ENCODE peak calls at places on chromosome 21, in ten cellular contexts. One of them, this sample, is unnamed.

GRCh38 chr21:29335720-29336119 is 37.0 kb downstream of the BACH1 start:
- DNase-seq in HCT116: no peak
- DNase-seq in A549: no peak
- DNase-seq in transverse colon: no peak
- DNase-seq in testis: no peak
- DNase-seq in H54: no peak
- DNase-seq in sigmoid colon: no peak
- DNase-seq in heart left ventricle: no peak
- DNase-seq in prostate gland: no peak
- DNase-seq in right lobe of liver: no peak
- DNase-seq in this sample: peak

GRCh38 chr21:34965200-34966174 is 83.6 kb downstream of the RUNX1 start:
- DNase-seq in right lobe of liver: no peak
- DNase-seq in heart left ventricle: no peak
- DNase-seq in transverse colon: no peak
- DNase-seq in HCT116: no peak
- DNase-seq in H54: peak
- DNase-seq in testis: no peak
- DNase-seq in sigmoid colon: no peak
- DNase-seq in prostate gland: no peak
- DNase-seq in A549: no peak
- DNase-seq in this sample: no peak

GRCh38 chr21:35556536-35556935 is 503.8 kb downstream of the SETD4 start:
- DNase-seq in HCT116: no peak
- DNase-seq in testis: no peak
- DNase-seq in prostate gland: no peak
- DNase-seq in sigmoid colon: no peak
- DNase-seq in H54: no peak
- DNase-seq in A549: no peak
- DNase-seq in transverse colon: no peak
- DNase-seq in heart left ventricle: no peak
- DNase-seq in right lobe of liver: no peak
- DNase-seq in this sample: no peak

GRCh38 chr21:39453571-39454179 is 1.9 kb downstream of the SH3BGR start:
- DNase-seq in prostate gland: no peak
- DNase-seq in H54: no peak
- DNase-seq in transverse colon: no peak
- DNase-seq in heart left ventricle: no peak
- DNase-seq in testis: no peak
- DNase-seq in A549: no peak
- DNase-seq in sigmoid colon: no peak
- DNase-seq in HCT116: no peak
- DNase-seq in right lobe of liver: no peak
- DNase-seq in this sample: no peak

GRCh38 chr21:46667735-46668380 is 32.4 kb downstream of the PRMT2 start:
- DNase-seq in prostate gland: no peak
- DNase-seq in A549: no peak
- DNase-seq in H54: peak
- DNase-seq in transverse colon: no peak
- DNase-seq in testis: no peak
- DNase-seq in sigmoid colon: no peak
- DNase-seq in HCT116: no peak
- DNase-seq in right lobe of liver: no peak
- DNase-seq in heart left ventricle: no peak
- DNase-seq in this sample: peak

GRCh38 chr21:21997390-21998333 is 999.5 kb downstream of the NCAM2 start:
- DNase-seq in transverse colon: no peak
- DNase-seq in testis: no peak
- DNase-seq in A549: no peak
- DNase-seq in H54: no peak
- DNase-seq in heart left ventricle: no peak
- DNase-seq in right lobe of liver: no peak
- DNase-seq in HCT116: no peak
- DNase-seq in prostate gland: no peak
- DNase-seq in sigmoid colon: no peak
- DNase-seq in this sample: no peak

GRCh38 chr21:36337099-36337509 is 17.1 kb downstream of the MORC3 start:
- DNase-seq in testis: no peak
- DNase-seq in prostate gland: peak
- DNase-seq in A549: peak
- DNase-seq in sigmoid colon: no peak
- DNase-seq in transverse colon: no peak
- DNase-seq in H54: no peak
- DNase-seq in right lobe of liver: no peak
- DNase-seq in HCT116: no peak
- DNase-seq in heart left ventricle: no peak
- DNase-seq in this sample: peak

GRCh38 chr21:19853709-19854575 is 1144.3 kb upstream of the NCAM2 start:
- DNase-seq in A549: no peak
- DNase-seq in right lobe of liver: peak
- DNase-seq in H54: no peak
- DNase-seq in testis: no peak
- DNase-seq in sigmoid colon: no peak
- DNase-seq in transverse colon: no peak
- DNase-seq in prostate gland: no peak
- DNase-seq in heart left ventricle: no peak
- DNase-seq in HCT116: no peak
- DNase-seq in this sample: no peak

GRCh38 chr21:35232545-35233176 is 183.6 kb upstream of the RUNX1 start:
- DNase-seq in testis: peak
- DNase-seq in sigmoid colon: no peak
- DNase-seq in H54: peak
- DNase-seq in heart left ventricle: no peak
- DNase-seq in A549: no peak
- DNase-seq in prostate gland: no peak
- DNase-seq in right lobe of liver: no peak
- DNase-seq in HCT116: peak
- DNase-seq in transverse colon: no peak
- DNase-seq in this sample: no peak

GRCh38 chr21:29376556-29376955 is 77.8 kb downstream of the BACH1 start:
- DNase-seq in HCT116: peak
- DNase-seq in heart left ventricle: peak
- DNase-seq in A549: peak
- DNase-seq in right lobe of liver: peak
- DNase-seq in prostate gland: no peak
- DNase-seq in transverse colon: peak
- DNase-seq in H54: peak
- DNase-seq in testis: peak
- DNase-seq in sigmoid colon: peak
- DNase-seq in this sample: peak

GRCh38 chr21:29403922-29404538 is 105.3 kb downstream of the BACH1 start:
- DNase-seq in heart left ventricle: no peak
- DNase-seq in A549: no peak
- DNase-seq in sigmoid colon: no peak
- DNase-seq in testis: no peak
- DNase-seq in H54: no peak
- DNase-seq in HCT116: no peak
- DNase-seq in right lobe of liver: peak
- DNase-seq in transverse colon: no peak
- DNase-seq in prostate gland: no peak
- DNase-seq in this sample: peak

GRCh38 chr21:46560568-46561447 is 44.1 kb downstream of the S100B start:
- DNase-seq in A549: no peak
- DNase-seq in H54: no peak
- DNase-seq in testis: no peak
- DNase-seq in right lobe of liver: no peak
- DNase-seq in prostate gland: no peak
- DNase-seq in heart left ventricle: no peak
- DNase-seq in transverse colon: no peak
- DNase-seq in HCT116: no peak
- DNase-seq in sigmoid colon: no peak
- DNase-seq in this sample: no peak

GRCh38 chr21:28541371-28542112 is 451.1 kb downstream of the LTN1 start:
- DNase-seq in heart left ventricle: no peak
- DNase-seq in sigmoid colon: no peak
- DNase-seq in transverse colon: no peak
- DNase-seq in prostate gland: no peak
- DNase-seq in H54: no peak
- DNase-seq in A549: no peak
- DNase-seq in HCT116: no peak
- DNase-seq in testis: no peak
- DNase-seq in right lobe of liver: no peak
- DNase-seq in this sample: no peak

DNA sequence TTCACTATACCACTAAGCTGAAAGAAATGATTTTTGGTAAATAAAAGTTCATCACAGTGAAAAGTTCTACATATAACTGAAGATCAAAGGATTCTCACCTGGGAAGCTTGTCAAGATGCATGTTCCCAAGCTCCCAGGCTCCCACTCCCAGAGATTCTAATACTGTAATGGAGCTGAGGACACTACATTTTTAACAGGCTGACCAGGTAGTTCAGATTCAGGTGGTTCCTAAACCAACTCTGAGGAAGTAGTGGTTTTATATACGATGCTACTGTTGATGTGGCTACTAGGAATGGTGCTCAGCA is 29.6 kb downstream of the MRPL39 start:
- DNase-seq in H54: no peak
- DNase-seq in HCT116: no peak
- DNase-seq in sigmoid colon: no peak
- DNase-seq in transverse colon: no peak
- DNase-seq in testis: no peak
- DNase-seq in heart left ventricle: no peak
- DNase-seq in prostate gland: no peak
- DNase-seq in A549: no peak
- DNase-seq in right lobe of liver: no peak
- DNase-seq in this sample: no peak
- TF ChIP-seq POLR2A in H54: no peak
- TF ChIP-seq POLR2A in HCT116: no peak
- TF ChIP-seq POLR2A in sigmoid colon: no peak
- TF ChIP-seq POLR2A in transverse colon: no peak
- TF ChIP-seq POLR2A in testis: no peak
- TF ChIP-seq POLR2A in heart left ventricle: no peak
- TF ChIP-seq POLR2A in prostate gland: no peak
- TF ChIP-seq POLR2A in A549: no peak
- TF ChIP-seq POLR2A in right lobe of liver: no peak
- TF ChIP-seq POLR2A in this sample: no peak

GRCh38 chr21:37554661-37555379 is 188.2 kb downstream of the DYRK1A start:
- DNase-seq in A549: no peak
- DNase-seq in heart left ventricle: no peak
- DNase-seq in HCT116: no peak
- DNase-seq in H54: no peak
- DNase-seq in sigmoid colon: no peak
- DNase-seq in right lobe of liver: no peak
- DNase-seq in prostate gland: no peak
- DNase-seq in testis: no peak
- DNase-seq in transverse colon: no peak
- DNase-seq in this sample: no peak

GRCh38 chr21:37552496-37553399 is 186.2 kb downstream of the DYRK1A start:
- DNase-seq in A549: no peak
- DNase-seq in testis: peak
- DNase-seq in H54: no peak
- DNase-seq in sigmoid colon: peak
- DNase-seq in right lobe of liver: peak
- DNase-seq in heart left ventricle: no peak
- DNase-seq in transverse colon: no peak
- DNase-seq in HCT116: no peak
- DNase-seq in prostate gland: no peak
- DNase-seq in this sample: no peak

GRCh38 chr21:37557261-37557950 is 190.8 kb downstream of the DYRK1A start:
- DNase-seq in right lobe of liver: no peak
- DNase-seq in A549: no peak
- DNase-seq in HCT116: no peak
- DNase-seq in prostate gland: no peak
- DNase-seq in testis: no peak
- DNase-seq in heart left ventricle: no peak
- DNase-seq in transverse colon: no peak
- DNase-seq in H54: no peak
- DNase-seq in sigmoid colon: no peak
- DNase-seq in this sample: no peak

GRCh38 chr21:37558676-37559204 is 192.2 kb downstream of the DYRK1A start:
- DNase-seq in sigmoid colon: no peak
- DNase-seq in heart left ventricle: no peak
- DNase-seq in HCT116: no peak
- DNase-seq in H54: no peak
- DNase-seq in right lobe of liver: no peak
- DNase-seq in transverse colon: no peak
- DNase-seq in prostate gland: no peak
- DNase-seq in testis: no peak
- DNase-seq in A549: no peak
- DNase-seq in this sample: peak

DNA sequence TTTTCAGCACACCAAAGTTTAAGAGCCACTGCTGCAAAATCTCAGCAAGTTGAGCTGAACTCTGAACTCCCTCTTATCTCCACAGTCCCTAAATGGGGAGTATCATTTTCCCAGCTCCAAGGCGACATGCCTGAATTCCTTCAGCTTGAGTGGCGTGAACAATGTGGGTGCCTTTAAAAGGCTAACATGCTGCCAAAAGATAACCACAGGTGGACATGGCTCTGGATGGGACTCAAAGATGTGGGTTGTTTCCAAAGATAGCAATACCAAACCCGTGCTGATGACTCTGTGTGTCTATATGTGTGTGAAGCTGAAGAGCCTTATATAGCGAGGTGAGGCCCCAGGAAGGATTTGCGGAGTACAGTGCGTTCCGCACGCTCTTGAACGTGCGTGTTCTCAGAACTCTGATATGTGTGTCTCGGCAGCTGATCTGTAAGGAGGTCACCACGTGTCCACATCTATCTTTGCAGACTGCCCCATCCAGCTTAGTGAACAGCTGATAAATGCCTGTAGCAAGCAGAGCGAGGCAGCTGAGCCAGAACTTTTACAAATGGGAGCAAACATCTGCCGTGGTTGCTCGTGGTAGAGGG is 189.2 kb downstream of the DYRK1A start:
- DNase-seq in H54: no peak
- DNase-seq in HCT116: no peak
- DNase-seq in heart left ventricle: no peak
- DNase-seq in sigmoid colon: no peak
- DNase-seq in testis: no peak
- DNase-seq in transverse colon: no peak
- DNase-seq in right lobe of liver: no peak
- DNase-seq in prostate gland: no peak
- DNase-seq in A549: no peak
- DNase-seq in this sample: no peak
- TF ChIP-seq POLR2A in H54: no peak
- TF ChIP-seq POLR2A in HCT116: no peak
- TF ChIP-seq POLR2A in heart left ventricle: no peak
- TF ChIP-seq POLR2A in sigmoid colon: no peak
- TF ChIP-seq POLR2A in testis: no peak
- TF ChIP-seq POLR2A in transverse colon: no peak
- TF ChIP-seq POLR2A in right lobe of liver: no peak
- TF ChIP-seq POLR2A in prostate gland: no peak
- TF ChIP-seq POLR2A in A549: no peak
- TF ChIP-seq POLR2A in this sample: no peak

GRCh38 chr21:17819114-17819877 is at the start of gene C21orf91:
- DNase-seq in HCT116: peak
- DNase-seq in prostate gland: peak
- DNase-seq in H54: peak
- DNase-seq in transverse colon: peak
- DNase-seq in right lobe of liver: peak
- DNase-seq in heart left ventricle: peak
- DNase-seq in A549: peak
- DNase-seq in testis: peak
- DNase-seq in sigmoid colon: peak
- DNase-seq in this sample: peak
- TF ChIP-seq POLR2A in HCT116: peak
- TF ChIP-seq POLR2A in prostate gland: peak
- TF ChIP-seq POLR2A in H54: peak
- TF ChIP-seq POLR2A in transverse colon: peak
- TF ChIP-seq POLR2A in right lobe of liver: peak
- TF ChIP-seq POLR2A in heart left ventricle: peak
- TF ChIP-seq POLR2A in A549: peak
- TF ChIP-seq POLR2A in testis: peak
- TF ChIP-seq POLR2A in sigmoid colon: peak
- TF ChIP-seq POLR2A in this sample: peak

GRCh38 chr21:45405271-45405818 is 380 bp downstream of the COL18A1 start:
- DNase-seq in prostate gland: no peak
- DNase-seq in sigmoid colon: peak
- DNase-seq in testis: peak
- DNase-seq in H54: peak
- DNase-seq in HCT116: no peak
- DNase-seq in heart left ventricle: peak
- DNase-seq in right lobe of liver: peak
- DNase-seq in transverse colon: no peak
- DNase-seq in A549: peak
- DNase-seq in this sample: peak
- TF ChIP-seq POLR2A in prostate gland: peak
- TF ChIP-seq POLR2A in sigmoid colon: no peak
- TF ChIP-seq POLR2A in testis: no peak
- TF ChIP-seq POLR2A in H54: peak
- TF ChIP-seq POLR2A in HCT116: no peak
- TF ChIP-seq POLR2A in heart left ventricle: no peak
- TF ChIP-seq POLR2A in right lobe of liver: no peak
- TF ChIP-seq POLR2A in transverse colon: no peak
- TF ChIP-seq POLR2A in A549: no peak
- TF ChIP-seq POLR2A in this sample: peak

This sample was measured in erythroblast.